ENCODE peak calls at places on chromosomes 13 and 19, in ten cellular contexts. J is GM12864, K is GM06990, N is MCF 10A, G is PC-9, O is upper lobe of right lung, V is transverse colon, A is fibroblast of the aortic adventitia, C is osteoblast, S is thoracic aorta. Q is an unnamed sample.

GRCh38 chr13:112443191-112444000 is 67.2 kb downstream of the SPACA7 start:
- DNase-seq in K (no peak), G (no peak), O (no peak), A (no peak), C (peak), J (no peak), N (no peak), V (no peak), S (no peak), Q (peak)

GRCh38 chr19:15365264-15365663 is 14.3 kb downstream of the AKAP8 start:
- DNase-seq in V (no peak), S (no peak), A (no peak), G (no peak), C (peak), J (no peak), O (no peak), K (no peak), N (no peak), Q (no peak)

GRCh38 chr19:17302391-17303166 is 646 bp downstream of the ABHD8 start:
- DNase-seq in A (no peak), S (no peak), K (no peak), C (peak), N (no peak), V (no peak), J (no peak), O (peak), G (peak), Q (no peak)

GRCh38 chr19:42487025-42487797 is 41.1 kb downstream of the CEACAM1 start:
- DNase-seq in A (no peak), S (no peak), K (no peak), V (no peak), J (no peak), G (no peak), O (no peak), N (no peak), C (no peak), Q (no peak)

GRCh38 chr13:20990910-20991525 is 70.4 kb downstream of the LATS2 start:
- DNase-seq in K (no peak), O (no peak), J (no peak), G (no peak), S (no peak), N (no peak), C (no peak), V (no peak), A (no peak), Q (no peak)

GRCh38 chr13:103168901-103169508 is 102.8 kb upstream of the SLC10A2 start:
- DNase-seq in V (no peak), A (no peak), J (no peak), C (no peak), G (peak), S (no peak), O (no peak), K (no peak), N (no peak), Q (no peak)

GRCh38 chr13:52159159-52159982 is at the start of gene NEK3:
- DNase-seq in S (peak), O (peak), V (peak), G (no peak), J (no peak), A (peak), K (peak), C (peak), N (peak), Q (peak)

GRCh38 chr19:11355160-11356073 is at the start of gene PLPPR2:
- DNase-seq in A (peak), K (peak), S (peak), V (peak), J (peak), O (peak), C (peak), G (peak), N (peak), Q (peak)

GRCh38 chr13:97391201-97391600 is 42.8 kb upstream of the RAP2A start:
- DNase-seq in V (no peak), O (no peak), K (no peak), C (no peak), G (no peak), S (no peak), J (no peak), A (peak), N (no peak), Q (no peak)

GRCh38 chr13:102170295-102170694 is 231.6 kb downstream of the FGF14 start:
- DNase-seq in K (no peak), A (no peak), N (no peak), V (no peak), J (no peak), C (no peak), O (no peak), G (no peak), S (no peak), Q (no peak)

GRCh38 chr19:518292-519231 is 11.3 kb downstream of the TPGS1 start:
- DNase-seq in O (no peak), G (no peak), J (no peak), K (peak), A (peak), N (no peak), V (peak), C (no peak), S (no peak), Q (peak)

GRCh38 chr13:114047358-114047881 is 73.5 kb upstream of the C13orf46 start:
- DNase-seq in A (no peak), K (no peak), N (no peak), C (no peak), V (peak), S (no peak), O (no peak), J (peak), G (no peak), Q (no peak)

GRCh38 chr13:83943530-83944279 is 61.4 kb upstream of the SLITRK1 start:
- DNase-seq in K (no peak), J (no peak), N (no peak), S (no peak), G (no peak), V (no peak), C (no peak), A (no peak), O (no peak), Q (no peak)

DNA sequence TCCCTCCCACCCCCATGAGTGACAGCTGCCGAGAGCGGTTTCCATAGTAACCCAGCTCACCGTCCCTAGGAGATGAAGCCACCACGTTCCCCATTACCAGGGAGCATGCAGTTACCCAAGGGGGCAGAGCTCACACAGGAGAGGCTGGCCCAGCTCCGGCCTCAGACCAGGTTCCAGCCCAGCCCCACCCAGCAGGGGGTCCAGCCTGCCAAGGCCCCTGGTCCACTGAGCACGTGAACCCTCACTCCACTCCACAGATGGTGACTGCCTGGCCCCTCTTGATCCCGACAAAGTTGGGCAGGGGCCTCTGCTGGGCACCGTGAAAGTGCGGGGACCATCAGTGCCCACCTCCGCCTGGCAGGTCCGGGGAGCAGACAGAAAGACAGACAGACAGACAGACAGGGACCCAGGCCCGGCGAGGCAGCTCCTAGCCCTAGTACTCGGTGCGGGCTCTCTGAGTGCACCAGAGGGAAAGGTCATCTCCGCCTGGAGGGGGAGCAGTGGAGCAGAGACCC is 50.7 kb downstream of the CELF5 start:
- DNase-seq in O (no peak), G (no peak), C (peak), K (no peak), N (no peak), J (no peak), V (no peak), S (no peak), A (no peak), Q (peak)
- TF ChIP-seq CTCF in O (no peak), G (no peak), C (peak), K (peak), N (peak), J (peak), V (no peak), S (no peak), A (peak), Q (no peak)

GRCh38 chr19:21907516-21907915 is 71.5 kb upstream of the ZNF43 start:
- DNase-seq in K (no peak), N (no peak), C (no peak), G (no peak), J (no peak), V (no peak), O (no peak), A (no peak), S (no peak), Q (no peak)

GRCh38 chr19:21915411-21915810 is 79.4 kb upstream of the ZNF43 start:
- DNase-seq in J (no peak), S (no peak), A (no peak), V (no peak), N (no peak), G (no peak), O (no peak), K (no peak), C (no peak), Q (no peak)

GRCh38 chr19:21908066-21908465 is 72.1 kb upstream of the ZNF43 start:
- DNase-seq in K (no peak), G (no peak), V (no peak), S (no peak), A (no peak), O (no peak), C (no peak), N (no peak), J (no peak), Q (no peak)

GRCh38 chr19:21910318-21910717 is 74.3 kb upstream of the ZNF43 start:
- DNase-seq in K (no peak), O (no peak), G (no peak), N (no peak), C (no peak), A (no peak), S (no peak), V (no peak), J (no peak), Q (no peak)

DNA sequence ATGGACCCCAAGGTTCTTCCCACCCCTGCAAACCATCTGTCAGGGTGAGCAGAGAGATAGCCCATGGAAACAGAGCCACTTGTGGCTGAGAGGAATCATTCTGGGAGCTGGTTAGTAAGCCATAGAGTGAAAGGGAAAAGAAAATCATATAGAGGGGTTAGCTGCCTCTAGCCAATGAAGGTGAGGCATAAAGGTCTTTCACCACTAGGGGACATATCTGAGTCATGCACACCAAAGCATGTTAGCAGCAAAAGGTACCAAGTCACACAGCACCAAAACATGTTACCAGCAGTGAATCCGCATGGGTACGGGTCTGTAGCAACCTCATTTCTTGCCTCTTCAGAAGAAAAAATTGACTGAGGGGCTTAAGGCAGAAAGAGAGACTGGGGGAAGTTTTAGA is 76.7 kb upstream of the ZNF43 start:
- DNase-seq in O (no peak), V (no peak), K (no peak), G (no peak), J (no peak), C (no peak), N (no peak), S (no peak), A (no peak), Q (no peak)
- TF ChIP-seq CTCF in O (no peak), V (no peak), K (no peak), G (peak), J (peak), C (no peak), N (no peak), S (no peak), A (no peak), Q (no peak)

DNA sequence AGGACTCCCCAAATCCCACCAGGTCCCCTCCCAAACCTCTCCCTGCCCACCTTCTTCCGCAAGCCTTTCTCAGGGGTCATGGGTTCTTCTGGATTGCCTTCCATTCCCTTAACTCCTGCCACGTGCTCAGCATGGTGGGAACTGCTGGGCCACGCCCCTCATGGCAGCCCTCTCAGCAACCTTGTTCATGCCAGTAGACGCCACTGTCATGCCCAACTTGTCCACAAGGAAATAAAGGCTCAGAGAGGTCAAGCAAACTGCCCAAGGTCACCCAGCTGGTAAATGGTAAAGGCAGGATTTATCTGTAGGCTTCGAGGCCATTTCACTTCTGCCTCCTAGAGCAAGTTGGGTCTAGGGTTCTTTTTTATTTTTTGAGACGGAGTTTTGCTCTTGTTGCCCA is 10.9 kb downstream of the PRAM1 start:
- DNase-seq in N (no peak), J (no peak), V (no peak), S (no peak), G (no peak), O (no peak), K (no peak), C (peak), A (no peak), Q (no peak)
- TF ChIP-seq CTCF in N (no peak), J (peak), V (no peak), S (no peak), G (no peak), O (no peak), K (no peak), C (no peak), A (peak), Q (no peak)

GRCh38 chr19:39845621-39846175 is 481 bp downstream of the FBL start:
- DNase-seq in O (peak), S (no peak), N (peak), C (peak), K (peak), V (no peak), A (peak), J (no peak), G (no peak), Q (peak)
- TF ChIP-seq CTCF in O (no peak), S (no peak), N (no peak), C (peak), K (peak), V (no peak), A (peak), J (peak), G (no peak), Q (no peak)

GRCh38 chr13:39561971-39562370 is 41.0 kb downstream of the LHFPL6 start:
- DNase-seq in N (peak), J (no peak), V (no peak), O (no peak), A (no peak), C (no peak), S (no peak), K (no peak), G (peak), Q (no peak)

GRCh38 chr13:39554371-39554770 is 48.6 kb downstream of the LHFPL6 start:
- DNase-seq in K (no peak), O (no peak), A (peak), G (no peak), N (no peak), V (no peak), C (peak), S (no peak), J (no peak), Q (no peak)

GRCh38 chr13:39559838-39560237 is 43.2 kb downstream of the LHFPL6 start:
- DNase-seq in C (peak), A (no peak), G (no peak), J (no peak), V (no peak), K (no peak), N (no peak), O (no peak), S (no peak), Q (no peak)

GRCh38 chr13:39556856-39557255 is 46.1 kb downstream of the LHFPL6 start:
- DNase-seq in C (no peak), J (no peak), S (no peak), A (no peak), O (no peak), V (no peak), G (no peak), N (no peak), K (no peak), Q (no peak)

DNA sequence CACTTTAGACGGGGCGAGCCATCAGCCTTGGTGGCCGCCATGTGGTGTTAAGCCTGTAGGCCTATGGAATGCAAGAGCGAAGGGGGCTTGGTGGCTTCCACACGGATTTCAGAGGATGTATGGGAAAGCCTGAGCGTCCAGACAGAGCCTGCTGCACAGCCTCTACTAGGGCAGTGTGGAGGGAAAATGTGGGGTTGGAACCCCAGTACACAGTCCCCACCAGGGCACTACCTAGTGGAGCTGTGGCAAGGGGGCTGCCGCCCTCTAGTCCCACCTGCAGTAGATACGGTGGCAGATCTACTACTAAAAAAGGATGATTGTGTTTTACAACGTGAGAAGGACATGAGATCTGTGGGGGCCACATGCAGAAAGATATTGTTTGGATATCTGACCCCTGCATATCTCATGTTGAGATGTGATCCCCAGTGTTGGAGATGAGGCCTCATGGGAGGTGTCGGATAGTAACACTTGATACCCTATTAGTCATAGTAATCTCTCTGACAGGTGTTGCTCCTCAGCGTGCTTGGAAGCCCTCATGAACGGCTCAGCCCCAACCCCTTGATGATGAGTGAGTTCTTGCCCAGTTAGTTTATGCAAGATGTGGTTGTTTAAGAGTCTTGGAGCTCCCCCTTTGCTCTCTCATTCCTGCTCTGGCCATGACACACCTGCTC is 45.6 kb downstream of the LHFPL6 start:
- DNase-seq in O (no peak), K (no peak), S (no peak), A (no peak), N (no peak), G (no peak), J (no peak), V (no peak), C (peak), Q (no peak)
- TF ChIP-seq CTCF in O (no peak), K (no peak), S (no peak), A (no peak), N (no peak), G (no peak), J (no peak), V (no peak), C (no peak), Q (no peak)

Q was measured in glutamatergic neuron.